ENCODE peak calls at places on chromosomes 3 and 15, in four cellular contexts. One of them, this sample, is unnamed.

GRCh38 chr15:81323559-81323943 is 390 bp downstream of the STARD5 start:
- DNase-seq in K562: no peak
- DNase-seq in SK-N-SH: no peak
- DNase-seq in GM12878: no peak
- DNase-seq in this sample: peak; percentile 9

GRCh38 chr15:68055224-68055705 is 1.1 kb downstream of the PIAS1 start:
- DNase-seq in GM12878: peak; percentile 88
- DNase-seq in K562: peak; percentile 15
- DNase-seq in SK-N-SH: peak; percentile 34
- DNase-seq in this sample: no peak

GRCh38 chr15:88803241-88803919 is at the start of gene ACAN:
- DNase-seq in SK-N-SH: peak; percentile 72
- DNase-seq in K562: no peak
- DNase-seq in GM12878: no peak
- DNase-seq in this sample: no peak

GRCh38 chr3:169118666-169119370 is 544.7 kb downstream of the MECOM start:
- DNase-seq in GM12878: no peak
- DNase-seq in K562: no peak
- DNase-seq in SK-N-SH: no peak
- DNase-seq in this sample: no peak

GRCh38 chr3:29083607-29084120 is 197.2 kb upstream of the RBMS3 start:
- DNase-seq in K562: no peak
- DNase-seq in GM12878: no peak
- DNase-seq in SK-N-SH: no peak
- DNase-seq in this sample: no peak

GRCh38 chr3:134074790-134075567 is 45.3 kb upstream of the SLCO2A1 start:
- DNase-seq in K562: no peak
- DNase-seq in SK-N-SH: no peak
- DNase-seq in GM12878: no peak
- DNase-seq in this sample: no peak

GRCh38 chr15:44194397-44195150 is 497 bp downstream of the FRMD5 start:
- DNase-seq in SK-N-SH: peak; percentile 73
- DNase-seq in GM12878: no peak
- DNase-seq in K562: peak; percentile 20
- DNase-seq in this sample: no peak

GRCh38 chr15:50119063-50119700 is at the start of gene ATP8B4:
- DNase-seq in SK-N-SH: no peak
- DNase-seq in K562: no peak
- DNase-seq in GM12878: no peak
- DNase-seq in this sample: no peak

GRCh38 chr3:35864871-35865270 is 225.5 kb downstream of the ARPP21 start:
- DNase-seq in GM12878: no peak
- DNase-seq in SK-N-SH: no peak
- DNase-seq in K562: no peak
- DNase-seq in this sample: no peak

GRCh38 chr3:194536883-194537637 is 50.3 kb upstream of the ATP13A3 start:
- DNase-seq in SK-N-SH: peak; percentile 36
- DNase-seq in K562: no peak
- DNase-seq in GM12878: no peak
- DNase-seq in this sample: peak; percentile 70

GRCh38 chr3:54761661-54762060 is 166.2 kb downstream of the LRTM1 start:
- DNase-seq in GM12878: no peak
- DNase-seq in SK-N-SH: no peak
- DNase-seq in K562: no peak
- DNase-seq in this sample: no peak

GRCh38 chr3:52848617-52849016 is 13.8 kb upstream of the MUSTN1 start:
- DNase-seq in GM12878: no peak
- DNase-seq in SK-N-SH: no peak
- DNase-seq in K562: peak; percentile 15
- DNase-seq in this sample: no peak

GRCh38 chr3:71142440-71143161 is 440.9 kb downstream of the FOXP1 start:
- DNase-seq in GM12878: no peak
- DNase-seq in SK-N-SH: no peak
- DNase-seq in K562: no peak
- DNase-seq in this sample: no peak

GRCh38 chr3:64578797-64579196 is 109.0 kb downstream of the ADAMTS9 start:
- DNase-seq in GM12878: no peak
- DNase-seq in SK-N-SH: no peak
- DNase-seq in K562: no peak
- DNase-seq in this sample: no peak

GRCh38 chr15:43280996-43281395 is 14.3 kb upstream of the TGM5 start:
- DNase-seq in K562: no peak
- DNase-seq in GM12878: no peak
- DNase-seq in SK-N-SH: no peak
- DNase-seq in this sample: no peak

GRCh38 chr3:12462159-12462962 is 21.9 kb upstream of the TSEN2 start:
- DNase-seq in SK-N-SH: no peak
- DNase-seq in K562: no peak
- DNase-seq in GM12878: no peak
- DNase-seq in this sample: peak; percentile 57

GRCh38 chr15:44289352-44289790 is 852 bp downstream of the GOLM2 start:
- DNase-seq in SK-N-SH: no peak
- DNase-seq in K562: no peak
- DNase-seq in GM12878: no peak
- DNase-seq in this sample: no peak

GRCh38 chr3:144586382-144586781 is 614.8 kb downstream of the DIPK2A start:
- DNase-seq in SK-N-SH: no peak
- DNase-seq in K562: no peak
- DNase-seq in GM12878: no peak
- DNase-seq in this sample: peak; percentile 11

GRCh38 chr3:52117537-52117936 is 36.7 kb downstream of the POC1A start:
- DNase-seq in SK-N-SH: no peak
- DNase-seq in GM12878: no peak
- DNase-seq in K562: no peak
- DNase-seq in this sample: no peak

GRCh38 chr3:195758721-195759353 is 38.1 kb downstream of the MUC20 start:
- DNase-seq in SK-N-SH: no peak
- DNase-seq in K562: no peak
- DNase-seq in GM12878: no peak
- DNase-seq in this sample: no peak

GRCh38 chr15:98311566-98312188 is 336.7 kb upstream of the IGF1R start:
- DNase-seq in K562: peak; percentile 58
- DNase-seq in SK-N-SH: peak; percentile 57
- DNase-seq in GM12878: peak; percentile 9
- DNase-seq in this sample: peak; percentile 62

GRCh38 chr3:169744332-169745054 is 20.4 kb downstream of the TERC start:
- DNase-seq in GM12878: no peak
- DNase-seq in K562: no peak
- DNase-seq in SK-N-SH: no peak
- DNase-seq in this sample: no peak

GRCh38 chr3:54079729-54080128 is 42.6 kb upstream of the CACNA2D3 start:
- DNase-seq in GM12878: no peak
- DNase-seq in K562: no peak
- DNase-seq in SK-N-SH: no peak
- DNase-seq in this sample: no peak

GRCh38 chr3:122343654-122344053 is 18.6 kb downstream of the CSTA start:
- DNase-seq in SK-N-SH: no peak
- DNase-seq in GM12878: no peak
- DNase-seq in K562: no peak
- DNase-seq in this sample: no peak

GRCh38 chr3:141045008-141045641 is 6.0 kb upstream of the SPSB4 start:
- DNase-seq in SK-N-SH: no peak
- DNase-seq in GM12878: peak; percentile 23
- DNase-seq in K562: no peak
- DNase-seq in this sample: no peak

GRCh38 chr3:9552252-9552999 is 1.2 kb downstream of the LHFPL4 start:
- DNase-seq in GM12878: no peak
- DNase-seq in K562: peak; percentile 73
- DNase-seq in SK-N-SH: peak; percentile 91
- DNase-seq in this sample: no peak

GRCh38 chr3:46711305-46711704 is 6.4 kb downstream of the PRSS50 start:
- DNase-seq in GM12878: no peak
- DNase-seq in SK-N-SH: no peak
- DNase-seq in K562: no peak
- DNase-seq in this sample: peak; percentile 18
- TF ChIP-seq ZBTB33 in GM12878: no peak
- TF ChIP-seq ZBTB33 in SK-N-SH: no peak
- TF ChIP-seq ZBTB33 in K562: no peak
- TF ChIP-seq ZBTB33 in this sample: no peak

GRCh38 chr3:123412811-123413588 is 35.9 kb downstream of the ADCY5 start:
- DNase-seq in GM12878: no peak
- DNase-seq in K562: no peak
- DNase-seq in SK-N-SH: no peak
- DNase-seq in this sample: no peak
- TF ChIP-seq EP300 in GM12878: no peak
- TF ChIP-seq EP300 in K562: no peak
- TF ChIP-seq EP300 in SK-N-SH: no peak
- TF ChIP-seq EP300 in this sample: no peak

GRCh38 chr3:49902511-49903345 is 945 bp downstream of the MST1R start:
- DNase-seq in GM12878: no peak
- DNase-seq in K562: no peak
- DNase-seq in SK-N-SH: no peak
- DNase-seq in this sample: no peak

GRCh38 chr3:49903451-49904424 is at the start of gene MST1R:
- DNase-seq in GM12878: peak; percentile 28
- DNase-seq in K562: peak; percentile 90
- DNase-seq in SK-N-SH: no peak
- DNase-seq in this sample: peak; percentile 27

GRCh38 chr3:49901351-49902339 is 2.0 kb downstream of the MST1R start:
- DNase-seq in GM12878: no peak
- DNase-seq in SK-N-SH: no peak
- DNase-seq in K562: no peak
- DNase-seq in this sample: no peak

GRCh38 chr3:49899815-49900214 is 3.9 kb downstream of the MST1R start:
- DNase-seq in GM12878: no peak
- DNase-seq in SK-N-SH: peak; percentile 58
- DNase-seq in K562: peak; percentile 40
- DNase-seq in this sample: no peak

GRCh38 chr3:49900491-49901153 is 3.1 kb downstream of the MST1R start:
- DNase-seq in K562: no peak
- DNase-seq in SK-N-SH: no peak
- DNase-seq in GM12878: no peak
- DNase-seq in this sample: no peak
- TF ChIP-seq POLR2AphosphoS5 in K562: no peak
- TF ChIP-seq POLR2AphosphoS5 in SK-N-SH: no peak
- TF ChIP-seq POLR2AphosphoS5 in GM12878: no peak
- TF ChIP-seq POLR2AphosphoS5 in this sample: no peak

GRCh38 chr3:66453525-66454463 is 47.0 kb downstream of the LRIG1 start:
- DNase-seq in SK-N-SH: no peak
- DNase-seq in GM12878: no peak
- DNase-seq in K562: no peak
- DNase-seq in this sample: no peak

GRCh38 chr3:66454464-66454859 is 46.4 kb downstream of the LRIG1 start:
- DNase-seq in GM12878: no peak
- DNase-seq in SK-N-SH: no peak
- DNase-seq in K562: no peak
- DNase-seq in this sample: no peak

GRCh38 chr3:66452247-66453040 is 48.4 kb downstream of the LRIG1 start:
- DNase-seq in GM12878: no peak
- DNase-seq in K562: no peak
- DNase-seq in SK-N-SH: peak; percentile 62
- DNase-seq in this sample: no peak

DNA sequence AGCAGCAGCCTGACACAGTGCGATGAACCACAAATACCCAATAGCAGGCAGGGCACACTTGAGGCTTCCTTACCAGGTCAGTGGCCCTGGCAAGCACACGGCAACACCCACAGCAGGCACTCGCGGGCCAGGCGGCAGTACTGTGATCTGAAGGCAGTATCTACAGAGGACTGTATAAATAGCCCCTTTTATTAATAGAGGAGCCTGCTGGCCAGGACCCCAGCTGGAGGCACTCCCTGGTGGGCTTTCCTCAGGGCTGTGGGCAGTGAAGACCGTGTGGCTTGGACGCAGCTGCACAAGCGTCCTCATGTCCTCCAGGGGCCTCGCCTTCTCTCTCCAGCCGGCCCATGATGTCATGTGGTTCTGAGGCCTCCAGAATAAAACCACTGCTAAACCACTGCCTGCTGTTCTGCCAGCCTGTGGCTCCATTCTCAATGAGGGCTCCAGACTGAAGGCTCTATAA is 44.1 kb downstream of the LRIG1 start:
- DNase-seq in SK-N-SH: no peak
- DNase-seq in GM12878: no peak
- DNase-seq in K562: no peak
- DNase-seq in this sample: no peak
- TF ChIP-seq ZBTB33 in SK-N-SH: no peak
- TF ChIP-seq ZBTB33 in GM12878: no peak
- TF ChIP-seq ZBTB33 in K562: no peak
- TF ChIP-seq ZBTB33 in this sample: no peak

GRCh38 chr3:69012111-69012835 is 1.2 kb downstream of the EOGT start:
- DNase-seq in GM12878: no peak
- DNase-seq in K562: no peak
- DNase-seq in SK-N-SH: no peak
- DNase-seq in this sample: no peak
- TF ChIP-seq EP300 in GM12878: no peak
- TF ChIP-seq EP300 in K562: no peak
- TF ChIP-seq EP300 in SK-N-SH: no peak
- TF ChIP-seq EP300 in this sample: no peak

GRCh38 chr3:37943126-37943525 is 47.5 kb upstream of the VILL start:
- DNase-seq in K562: no peak
- DNase-seq in SK-N-SH: no peak
- DNase-seq in GM12878: no peak
- DNase-seq in this sample: no peak
- TF ChIP-seq POLR2AphosphoS5 in K562: no peak
- TF ChIP-seq POLR2AphosphoS5 in SK-N-SH: no peak
- TF ChIP-seq POLR2AphosphoS5 in GM12878: no peak
- TF ChIP-seq POLR2AphosphoS5 in this sample: no peak